ENCODE peak calls at places on chromosomes 2 and 18, in seven cellular contexts. One of them, this sample, is unnamed.

GRCh38 chr2:237405605-237406004 is 8.4 kb downstream of the COL6A3 start:
- DNase-seq in mucosa of descending colon: no peak
- DNase-seq in D341Med: no peak
- DNase-seq in A549: no peak
- DNase-seq in suprapubic skin: no peak
- DNase-seq in heart left ventricle: no peak
- DNase-seq in naive B cell: no peak
- DNase-seq in this sample: no peak

GRCh38 chr2:69381337-69381737 is 5.7 kb downstream of the GFPT1 start:
- DNase-seq in mucosa of descending colon: no peak
- DNase-seq in D341Med: no peak
- DNase-seq in A549: peak
- DNase-seq in suprapubic skin: no peak
- DNase-seq in heart left ventricle: no peak
- DNase-seq in naive B cell: no peak
- DNase-seq in this sample: no peak

GRCh38 chr2:207135340-207135739 is 30.4 kb downstream of the KLF7 start:
- DNase-seq in mucosa of descending colon: no peak
- DNase-seq in D341Med: no peak
- DNase-seq in A549: peak
- DNase-seq in suprapubic skin: no peak
- DNase-seq in heart left ventricle: no peak
- DNase-seq in naive B cell: no peak
- DNase-seq in this sample: no peak

GRCh38 chr18:74745658-74746403 is 148.2 kb downstream of the ZNF407 start:
- DNase-seq in mucosa of descending colon: no peak
- DNase-seq in D341Med: no peak
- DNase-seq in A549: peak
- DNase-seq in suprapubic skin: no peak
- DNase-seq in heart left ventricle: no peak
- DNase-seq in naive B cell: no peak
- DNase-seq in this sample: no peak

GRCh38 chr18:58176915-58177717 is 133.1 kb downstream of the NEDD4L start:
- DNase-seq in mucosa of descending colon: no peak
- DNase-seq in D341Med: no peak
- DNase-seq in A549: peak
- DNase-seq in suprapubic skin: no peak
- DNase-seq in heart left ventricle: no peak
- DNase-seq in naive B cell: no peak
- DNase-seq in this sample: no peak

GRCh38 chr2:210517169-210517693 is 39.2 kb upstream of the CPS1 start:
- DNase-seq in mucosa of descending colon: no peak
- DNase-seq in D341Med: no peak
- DNase-seq in A549: no peak
- DNase-seq in suprapubic skin: no peak
- DNase-seq in heart left ventricle: no peak
- DNase-seq in naive B cell: no peak
- DNase-seq in this sample: no peak

GRCh38 chr2:9780368-9781130 is 62.7 kb upstream of the TAF1B start:
- DNase-seq in mucosa of descending colon: no peak
- DNase-seq in D341Med: no peak
- DNase-seq in A549: no peak
- DNase-seq in suprapubic skin: no peak
- DNase-seq in heart left ventricle: no peak
- DNase-seq in naive B cell: no peak
- DNase-seq in this sample: no peak

GRCh38 chr18:61587865-61588264 is 254.6 kb downstream of the CDH20 start:
- DNase-seq in mucosa of descending colon: no peak
- DNase-seq in D341Med: no peak
- DNase-seq in A549: no peak
- DNase-seq in suprapubic skin: no peak
- DNase-seq in heart left ventricle: no peak
- DNase-seq in naive B cell: no peak
- DNase-seq in this sample: no peak

GRCh38 chr18:48790869-48791635 is 159.7 kb downstream of the SMAD7 start:
- DNase-seq in mucosa of descending colon: no peak
- DNase-seq in D341Med: no peak
- DNase-seq in A549: no peak
- DNase-seq in suprapubic skin: peak
- DNase-seq in heart left ventricle: no peak
- DNase-seq in naive B cell: no peak
- DNase-seq in this sample: peak

GRCh38 chr2:25885933-25886332 is 7.6 kb upstream of the ASXL2 start:
- DNase-seq in mucosa of descending colon: no peak
- DNase-seq in D341Med: no peak
- DNase-seq in A549: peak
- DNase-seq in suprapubic skin: no peak
- DNase-seq in heart left ventricle: no peak
- DNase-seq in naive B cell: no peak
- DNase-seq in this sample: no peak

GRCh38 chr2:54560146-54560881 is 104.2 kb downstream of the SPTBN1 start:
- DNase-seq in mucosa of descending colon: peak
- DNase-seq in D341Med: no peak
- DNase-seq in A549: peak
- DNase-seq in suprapubic skin: peak
- DNase-seq in heart left ventricle: no peak
- DNase-seq in naive B cell: peak
- DNase-seq in this sample: peak

GRCh38 chr2:111698743-111699554 is 185.0 kb downstream of the ANAPC1 start:
- DNase-seq in mucosa of descending colon: peak
- DNase-seq in D341Med: no peak
- DNase-seq in A549: peak
- DNase-seq in suprapubic skin: peak
- DNase-seq in heart left ventricle: peak
- DNase-seq in naive B cell: no peak
- DNase-seq in this sample: peak

GRCh38 chr2:38601061-38601460 is 1.7 kb downstream of the HNRNPLL start:
- DNase-seq in mucosa of descending colon: no peak
- DNase-seq in D341Med: no peak
- DNase-seq in A549: no peak
- DNase-seq in suprapubic skin: no peak
- DNase-seq in heart left ventricle: no peak
- DNase-seq in naive B cell: no peak
- DNase-seq in this sample: no peak

GRCh38 chr2:191656389-191656788 is 21.5 kb upstream of the NABP1 start:
- DNase-seq in mucosa of descending colon: no peak
- DNase-seq in D341Med: no peak
- DNase-seq in A549: no peak
- DNase-seq in suprapubic skin: no peak
- DNase-seq in heart left ventricle: no peak
- DNase-seq in naive B cell: no peak
- DNase-seq in this sample: no peak

GRCh38 chr2:67828066-67828465 is 234.7 kb downstream of the C1D start:
- DNase-seq in mucosa of descending colon: no peak
- DNase-seq in D341Med: no peak
- DNase-seq in A549: no peak
- DNase-seq in suprapubic skin: no peak
- DNase-seq in heart left ventricle: no peak
- DNase-seq in naive B cell: no peak
- DNase-seq in this sample: no peak

GRCh38 chr2:66575625-66576371 is 140.9 kb downstream of the MEIS1 start:
- DNase-seq in mucosa of descending colon: peak
- DNase-seq in D341Med: peak
- DNase-seq in A549: no peak
- DNase-seq in suprapubic skin: peak
- DNase-seq in heart left ventricle: no peak
- DNase-seq in naive B cell: no peak
- DNase-seq in this sample: peak

GRCh38 chr2:120346667-120347358 is 877 bp downstream of the INHBB start:
- DNase-seq in mucosa of descending colon: no peak
- DNase-seq in D341Med: peak
- DNase-seq in A549: peak
- DNase-seq in suprapubic skin: no peak
- DNase-seq in heart left ventricle: no peak
- DNase-seq in naive B cell: no peak
- DNase-seq in this sample: peak

This sample was measured in psoas muscle.